ENCODE peak calls at places on chromosomes 13 and 19, in eight cellular contexts. I, V, O, B, E, M, T and S are unnamed samples.

GRCh38 chr13:48879854-48880253 is 95.9 kb upstream of the FNDC3A start:
- DNase-seq in O (no peak), E (no peak), I (no peak), V (no peak), B (no peak), T (no peak), M (no peak), S (no peak)

GRCh38 chr13:49627831-49628652 is at the start of gene ARL11:
- DNase-seq in E (peak), T (no peak), O (peak), I (peak), B (no peak), M (peak), V (peak), S (no peak)

GRCh38 chr19:1833540-1833939 is 14.7 kb downstream of the REXO1 start:
- DNase-seq in V (no peak), E (no peak), I (no peak), O (no peak), B (no peak), T (no peak), M (no peak), S (no peak)

GRCh38 chr19:29665215-29665825 is at the start of gene PLEKHF1:
- DNase-seq in V (peak), M (peak), I (peak), E (peak), O (peak), T (peak), B (no peak), S (peak)

GRCh38 chr13:112526146-112526853 is 61.7 kb downstream of the TUBGCP3 start:
- DNase-seq in M (no peak), V (no peak), B (no peak), E (no peak), O (no peak), T (no peak), I (no peak), S (no peak)

GRCh38 chr13:23707674-23708073 is 137.5 kb downstream of the TNFRSF19 start:
- DNase-seq in O (no peak), E (no peak), B (no peak), M (no peak), I (no peak), V (no peak), T (no peak), S (peak)

GRCh38 chr13:42492372-42492920 is 81.5 kb upstream of the TNFSF11 start:
- DNase-seq in E (no peak), M (no peak), V (no peak), I (no peak), B (no peak), O (no peak), T (no peak), S (no peak)

GRCh38 chr19:33622809-33623511 is 1.2 kb downstream of the CHST8 start:
- DNase-seq in O (no peak), E (no peak), T (no peak), I (no peak), V (no peak), B (no peak), M (no peak), S (no peak)